ENCODE peak calls at places on chromosomes 7 and 10, in seven cellular contexts. One of them, this sample, is unnamed.
A peak's percentile ranks its signal among the peaks of the same experiment; 100 is the strongest.

GRCh38 chr7:50690541-50691011 is 92.1 kb downstream of the GRB10 start:
- DNase-seq in CD4-positive, alpha-beta T cell: no peak
- DNase-seq in occipital lobe: no peak
- DNase-seq in fibroblast of lung: peak; percentile 52
- DNase-seq in EH: no peak
- DNase-seq in NCI-H2081: peak; percentile 54
- DNase-seq in neural crest cell: peak; percentile 20
- DNase-seq in this sample: no peak

GRCh38 chr10:44673245-44673999 is 237.7 kb upstream of the TMEM72 start:
- DNase-seq in neural crest cell: no peak
- DNase-seq in fibroblast of lung: no peak
- DNase-seq in NCI-H2081: no peak
- DNase-seq in EH: no peak
- DNase-seq in CD4-positive, alpha-beta T cell: no peak
- DNase-seq in occipital lobe: no peak
- DNase-seq in this sample: no peak

GRCh38 chr7:114392686-114393085 is 21.9 kb upstream of the FOXP2 start:
- DNase-seq in fibroblast of lung: peak; percentile 67
- DNase-seq in CD4-positive, alpha-beta T cell: no peak
- DNase-seq in EH: peak; percentile 21
- DNase-seq in neural crest cell: no peak
- DNase-seq in occipital lobe: no peak
- DNase-seq in NCI-H2081: no peak
- DNase-seq in this sample: no peak

GRCh38 chr7:66245008-66245407 is 39.9 kb downstream of the TPST1 start:
- DNase-seq in NCI-H2081: no peak
- DNase-seq in fibroblast of lung: no peak
- DNase-seq in occipital lobe: no peak
- DNase-seq in CD4-positive, alpha-beta T cell: no peak
- DNase-seq in neural crest cell: no peak
- DNase-seq in EH: no peak
- DNase-seq in this sample: no peak

GRCh38 chr7:80312139-80312661 is 177.6 kb downstream of the GNAI1 start:
- DNase-seq in occipital lobe: no peak
- DNase-seq in fibroblast of lung: peak; percentile 84
- DNase-seq in EH: peak; percentile 85
- DNase-seq in NCI-H2081: peak; percentile 94
- DNase-seq in CD4-positive, alpha-beta T cell: no peak
- DNase-seq in neural crest cell: no peak
- DNase-seq in this sample: no peak

GRCh38 chr7:12138421-12138820 is 72.7 kb upstream of the TMEM106B start:
- DNase-seq in occipital lobe: no peak
- DNase-seq in fibroblast of lung: peak; percentile 56
- DNase-seq in EH: no peak
- DNase-seq in NCI-H2081: no peak
- DNase-seq in CD4-positive, alpha-beta T cell: no peak
- DNase-seq in neural crest cell: no peak
- DNase-seq in this sample: no peak

GRCh38 chr10:79376078-79376628 is 28.9 kb downstream of the PPIF start:
- DNase-seq in occipital lobe: no peak
- DNase-seq in CD4-positive, alpha-beta T cell: peak; percentile 7
- DNase-seq in NCI-H2081: no peak
- DNase-seq in fibroblast of lung: no peak
- DNase-seq in neural crest cell: no peak
- DNase-seq in EH: no peak
- DNase-seq in this sample: no peak

GRCh38 chr7:2260820-2261219 is 18.8 kb downstream of the NUDT1 start:
- DNase-seq in neural crest cell: no peak
- DNase-seq in fibroblast of lung: no peak
- DNase-seq in CD4-positive, alpha-beta T cell: no peak
- DNase-seq in EH: peak; percentile 26
- DNase-seq in NCI-H2081: peak; percentile 85
- DNase-seq in occipital lobe: no peak
- DNase-seq in this sample: no peak

GRCh38 chr7:106807474-106807873 is 57.6 kb upstream of the PIK3CG start:
- DNase-seq in NCI-H2081: no peak
- DNase-seq in EH: no peak
- DNase-seq in occipital lobe: no peak
- DNase-seq in CD4-positive, alpha-beta T cell: no peak
- DNase-seq in neural crest cell: no peak
- DNase-seq in fibroblast of lung: no peak
- DNase-seq in this sample: no peak

GRCh38 chr10:33459597-33459996 is 125.1 kb upstream of the NRP1 start:
- DNase-seq in occipital lobe: no peak
- DNase-seq in EH: peak; percentile 63
- DNase-seq in NCI-H2081: peak; percentile 1
- DNase-seq in CD4-positive, alpha-beta T cell: no peak
- DNase-seq in fibroblast of lung: peak; percentile 84
- DNase-seq in neural crest cell: no peak
- DNase-seq in this sample: no peak

This sample was measured in B cell.